ENCODE peak calls at places on chromosomes 13 and 19, in nine cellular contexts. I, R, K, H, D, N, V, T and Y are unnamed samples.

GRCh38 chr19:28394705-28395104 is 818.2 kb downstream of the UQCRFS1 start:
- DNase-seq in R (no peak), H (no peak), T (no peak), N (no peak), V (no peak), I (no peak), D (no peak), K (no peak), Y (no peak)

GRCh38 chr13:91722267-91722884 is 324.0 kb downstream of the GPC5 start:
- DNase-seq in D (no peak), N (no peak), T (no peak), R (no peak), H (peak), K (no peak), I (peak), V (no peak), Y (peak)

GRCh38 chr13:44259045-44260042 is 114.3 kb upstream of the SERP2 start:
- DNase-seq in N (peak), T (peak), R (no peak), I (no peak), D (no peak), K (no peak), H (peak), V (peak), Y (no peak)

GRCh38 chr13:48978942-48979601 is 3.4 kb downstream of the FNDC3A start:
- DNase-seq in R (no peak), N (no peak), I (no peak), T (no peak), K (no peak), H (peak), D (no peak), V (no peak), Y (no peak)

GRCh38 chr19:39969681-39970423 is 1.1 kb upstream of the PSMC4 start:
- DNase-seq in D (no peak), K (no peak), I (no peak), T (peak), H (no peak), N (peak), V (no peak), R (no peak), Y (peak)

GRCh38 chr13:44465318-44465717 is 91.7 kb downstream of the SERP2 start:
- DNase-seq in H (no peak), K (no peak), V (no peak), N (peak), D (no peak), R (no peak), I (no peak), T (no peak), Y (no peak)

GRCh38 chr13:113876341-113877148 is 12.7 kb upstream of the GAS6 start:
- DNase-seq in D (no peak), R (no peak), T (no peak), I (no peak), H (no peak), K (no peak), N (no peak), V (no peak), Y (no peak)

GRCh38 chr13:24670927-24671326 is 9.3 kb upstream of the ATP12A start:
- DNase-seq in D (no peak), R (no peak), T (peak), V (no peak), N (peak), H (peak), K (peak), I (peak), Y (peak)

GRCh38 chr19:17455711-17456123 is 5.0 kb downstream of the NXNL1 start:
- DNase-seq in R (no peak), H (no peak), K (no peak), N (no peak), V (no peak), T (no peak), D (no peak), I (no peak), Y (no peak)

GRCh38 chr19:7480222-7480974 is 8.4 kb downstream of the PEX11G start:
- DNase-seq in T (no peak), V (no peak), K (no peak), H (no peak), I (no peak), N (peak), D (no peak), R (no peak), Y (no peak)

GRCh38 chr19:43589680-43590079 is 6.3 kb downstream of the IRGQ start:
- DNase-seq in K (no peak), H (no peak), I (no peak), N (no peak), T (no peak), V (no peak), D (no peak), R (no peak), Y (no peak)

GRCh38 chr19:49497047-49497789 is 984 bp downstream of the RPS11 start:
- DNase-seq in V (peak), N (peak), R (peak), D (no peak), T (peak), I (peak), K (no peak), H (peak), Y (peak)

GRCh38 chr13:75395056-75395455 is 86.9 kb downstream of the TBC1D4 start:
- DNase-seq in K (no peak), D (no peak), N (no peak), T (no peak), I (no peak), H (no peak), R (no peak), V (no peak), Y (no peak)

GRCh38 chr19:38319421-38320258 is at the start of gene KCNK6:
- DNase-seq in V (peak), R (no peak), N (no peak), H (peak), T (peak), I (peak), K (no peak), D (peak), Y (no peak)

GRCh38 chr13:110108348-110109139 is 198.4 kb downstream of the COL4A1 start:
- DNase-seq in N (peak), H (peak), D (peak), I (peak), K (peak), V (no peak), T (no peak), R (peak), Y (peak)

GRCh38 chr13:100644328-100644727 is 30.3 kb downstream of the TMTC4 start:
- DNase-seq in K (no peak), H (no peak), V (no peak), D (no peak), R (no peak), I (no peak), T (no peak), N (no peak), Y (no peak)

GRCh38 chr19:11574689-11575088 is 2.8 kb downstream of the ACP5 start:
- DNase-seq in N (no peak), V (no peak), D (no peak), T (no peak), R (no peak), H (no peak), I (no peak), K (no peak), Y (no peak)

GRCh38 chr19:7575426-7576040 is 20.1 kb upstream of the CAMSAP3 start:
- DNase-seq in T (peak), N (peak), R (no peak), V (no peak), D (no peak), H (no peak), I (no peak), K (peak), Y (peak)

GRCh38 chr13:113976711-113977684 is 3.1 kb upstream of the C13orf46 start:
- DNase-seq in I (no peak), H (peak), D (no peak), R (no peak), V (no peak), T (no peak), N (peak), K (no peak), Y (no peak)

GRCh38 chr19:1407662-1408299 is 395 bp downstream of the DAZAP1 start:
- DNase-seq in K (no peak), R (no peak), H (no peak), I (peak), D (no peak), T (peak), N (no peak), V (no peak), Y (no peak)

GRCh38 chr19:14347999-14348889 is 33.0 kb upstream of the ADGRE5 start:
- DNase-seq in I (peak), D (peak), T (peak), K (no peak), V (peak), R (peak), H (peak), N (peak), Y (peak)

GRCh38 chr19:43152217-43152616 is 34.1 kb downstream of the PSG5 start:
- DNase-seq in D (no peak), K (no peak), R (no peak), N (no peak), T (no peak), H (no peak), V (no peak), I (no peak), Y (no peak)

GRCh38 chr19:57613941-57614743 is at the start of gene ZNF134:
- DNase-seq in K (peak), R (peak), N (peak), H (peak), V (peak), T (peak), I (peak), D (peak), Y (peak)

GRCh38 chr13:95234242-95234641 is 67.0 kb downstream of the ABCC4 start:
- DNase-seq in D (no peak), N (no peak), V (no peak), T (no peak), R (no peak), K (no peak), H (no peak), I (no peak), Y (no peak)

GRCh38 chr13:76316998-76317527 is 569.1 kb downstream of the KCTD12 start:
- DNase-seq in D (no peak), K (no peak), V (no peak), R (no peak), T (no peak), I (no peak), H (no peak), N (no peak), Y (no peak)

GRCh38 chr19:35935911-35936737 is at the start of gene LRFN3:
- DNase-seq in H (peak), T (peak), V (peak), N (peak), K (peak), D (peak), R (peak), I (peak), Y (peak)